ENCODE peak calls at places on chromosomes 11 and 22, in five cellular contexts. W is A549, D is tibial nerve, U is uterus, P is spleen. I is an unnamed sample.
A peak's percentile ranks its signal among the peaks of the same experiment; 100 is the strongest.

GRCh38 chr11:73965764-73966121 is 14.9 kb downstream of the DNAJB13 start:
- DNase-seq in W (no peak), D (no peak), U (no peak), P (no peak), I (no peak)

GRCh38 chr22:44163536-44163935 is 17.2 kb upstream of the PARVG start:
- DNase-seq in W (no peak), D (no peak), U (no peak), P (no peak), I (no peak)

GRCh38 chr22:45970709-45971388 is 6.1 kb downstream of the WNT7B start:
- DNase-seq in W (no peak), D (no peak), U (no peak), P (no peak), I (no peak)

GRCh38 chr11:77967121-77967520 is 27.3 kb downstream of the INTS4 start:
- DNase-seq in W (no peak), D (no peak), U (no peak), P (no peak), I (no peak)

GRCh38 chr11:94968334-94968958 is 4.9 kb downstream of the CWC15 start:
- DNase-seq in W (peak; percentile 13), D (no peak), U (no peak), P (no peak), I (peak; percentile 27)

GRCh38 chr11:116731097-116731761 is 41.6 kb downstream of the BUD13 start:
- DNase-seq in W (no peak), D (no peak), U (no peak), P (peak; percentile 50), I (peak; percentile 5)

GRCh38 chr11:116686891-116687290 is 85.9 kb downstream of the BUD13 start:
- DNase-seq in W (no peak), D (no peak), U (no peak), P (no peak), I (no peak)

GRCh38 chr22:48651981-48652538 is 1175.6 kb downstream of the BRD1 start:
- DNase-seq in W (no peak), D (no peak), U (no peak), P (no peak), I (no peak)

GRCh38 chr11:130457909-130458729 is 9.7 kb downstream of the ADAMTS15 start:
- DNase-seq in W (no peak), D (no peak), U (peak; percentile 49), P (no peak), I (no peak)

GRCh38 chr11:15839061-15839460 is 517.3 kb downstream of the SOX6 start:
- DNase-seq in W (no peak), D (no peak), U (no peak), P (no peak), I (no peak)

GRCh38 chr11:1988667-1989317 is 8.8 kb downstream of the H19 start:
- DNase-seq in W (peak; percentile 56), D (no peak), U (no peak), P (peak; percentile 50), I (peak; percentile 78)

GRCh38 chr22:28464179-28464578 is 215.5 kb downstream of the TTC28 start:
- DNase-seq in W (no peak), D (no peak), U (no peak), P (no peak), I (no peak)

GRCh38 chr22:25084405-25085107 is 115.1 kb upstream of the CRYBB3 start:
- DNase-seq in W (no peak), D (no peak), U (no peak), P (no peak), I (no peak)

GRCh38 chr11:67352546-67353316 is 615 bp downstream of the POLD4 start:
- DNase-seq in W (no peak), D (no peak), U (peak; percentile 46), P (peak; percentile 96), I (peak; percentile 20)

GRCh38 chr11:44708063-44708462 is 18.7 kb upstream of the TSPAN18 start:
- DNase-seq in W (no peak), D (peak; percentile 43), U (no peak), P (peak; percentile 58), I (no peak)

GRCh38 chr11:65492637-65493366 is 6.0 kb upstream of the MALAT1 start:
- DNase-seq in W (peak; percentile 91), D (peak; percentile 86), U (peak; percentile 88), P (no peak), I (no peak)

GRCh38 chr11:10314199-10315072 is 9.6 kb downstream of the ADM start:
- DNase-seq in W (peak; percentile 87), D (no peak), U (no peak), P (no peak), I (peak; percentile 63)

GRCh38 chr22:47276219-47276843 is 513.9 kb downstream of the TBC1D22A start:
- DNase-seq in W (no peak), D (no peak), U (no peak), P (peak; percentile 22), I (no peak)

GRCh38 chr11:125141686-125142535 is 22.6 kb upstream of the PKNOX2 start:
- DNase-seq in W (no peak), D (no peak), U (no peak), P (peak; percentile 87), I (no peak)

GRCh38 chr11:57527056-57527631 is 3.4 kb downstream of the TIMM10 start:
- DNase-seq in W (peak; percentile 64), D (peak; percentile 72), U (peak; percentile 69), P (peak; percentile 87), I (peak; percentile 64)

GRCh38 chr11:69044111-69045013 is 4.4 kb upstream of the TPCN2 start:
- DNase-seq in W (peak; percentile 84), D (peak; percentile 61), U (peak; percentile 69), P (peak; percentile 77), I (peak; percentile 68)

GRCh38 chr22:37485006-37485713 is 1.0 kb downstream of the MFNG start:
- DNase-seq in W (no peak), D (no peak), U (no peak), P (peak; percentile 92), I (no peak)

GRCh38 chr11:111409915-111410314 is 30.8 kb upstream of the POU2AF1 start:
- DNase-seq in W (no peak), D (no peak), U (no peak), P (no peak), I (no peak)

GRCh38 chr11:3022982-3023381 is 30.9 kb upstream of the NAP1L4 start:
- DNase-seq in W (no peak), D (no peak), U (no peak), P (no peak), I (no peak)

GRCh38 chr11:2768471-2769408 is 68.9 kb upstream of the KCNQ1OT1 start:
- DNase-seq in W (peak; percentile 14), D (peak; percentile 10), U (no peak), P (peak; percentile 60), I (no peak)

GRCh38 chr22:50327711-50328019 is 853 bp upstream of the DENND6B start:
- DNase-seq in W (no peak), D (no peak), U (no peak), P (no peak), I (no peak)

GRCh38 chr22:50325444-50326224 is 1.2 kb downstream of the DENND6B start:
- DNase-seq in W (no peak), D (no peak), U (no peak), P (no peak), I (no peak)

GRCh38 chr22:50326225-50326958 is 420 bp downstream of the DENND6B start:
- DNase-seq in W (no peak), D (no peak), U (no peak), P (no peak), I (no peak)

GRCh38 chr22:50329236-50329635 is 2.4 kb upstream of the DENND6B start:
- DNase-seq in W (no peak), D (no peak), U (no peak), P (no peak), I (no peak)

GRCh38 chr22:50326959-50327710 is at the start of gene DENND6B:
- DNase-seq in W (peak; percentile 71), D (peak; percentile 68), U (peak; percentile 83), P (peak; percentile 95), I (peak; percentile 45)
- TF ChIP-seq POLR2A in W (peak; percentile 38), D (peak; percentile 29), U (peak; percentile 68), P (peak; percentile 19), I (peak; percentile 77)

GRCh38 chr11:559712-560304 is 730 bp downstream of the LMNTD2 start:
- DNase-seq in W (no peak), D (no peak), U (no peak), P (peak; percentile 76), I (peak; percentile 81)

GRCh38 chr11:563066-563811 is 2.5 kb downstream of the RASSF7 start:
- DNase-seq in W (no peak), D (no peak), U (no peak), P (peak; percentile 77), I (no peak)

GRCh38 chr11:562046-562645 is 1.4 kb downstream of the RASSF7 start:
- DNase-seq in W (no peak), D (no peak), U (no peak), P (peak; percentile 81), I (no peak)

GRCh38 chr11:560305-561147 is at the start of the genes LMNTD2 and RASSF7:
- DNase-seq in W (peak; percentile 90), D (peak; percentile 84), U (peak; percentile 85), P (peak; percentile 95), I (peak; percentile 75)

GRCh38 chr11:561148-562003 is 606 bp downstream of the RASSF7 start:
- DNase-seq in W (peak; percentile 81), D (no peak), U (no peak), P (no peak), I (peak; percentile 87)
- TF ChIP-seq POLR2A in W (no peak), D (no peak), U (no peak), P (no peak), I (peak; percentile 59)

GRCh38 chr11:61272731-61273130 is 22.4 kb downstream of the VWCE start:
- DNase-seq in W (no peak), D (no peak), U (no peak), P (no peak), I (no peak)

GRCh38 chr11:61275191-61275590 is 19.9 kb downstream of the VWCE start:
- DNase-seq in W (no peak), D (no peak), U (no peak), P (no peak), I (no peak)

GRCh38 chr11:61273151-61274078 is 21.7 kb downstream of the VWCE start:
- DNase-seq in W (no peak), D (no peak), U (no peak), P (no peak), I (no peak)

GRCh38 chr11:61277186-61277972 is 17.7 kb downstream of the VWCE start:
- DNase-seq in W (no peak), D (no peak), U (no peak), P (no peak), I (no peak)

DNA sequence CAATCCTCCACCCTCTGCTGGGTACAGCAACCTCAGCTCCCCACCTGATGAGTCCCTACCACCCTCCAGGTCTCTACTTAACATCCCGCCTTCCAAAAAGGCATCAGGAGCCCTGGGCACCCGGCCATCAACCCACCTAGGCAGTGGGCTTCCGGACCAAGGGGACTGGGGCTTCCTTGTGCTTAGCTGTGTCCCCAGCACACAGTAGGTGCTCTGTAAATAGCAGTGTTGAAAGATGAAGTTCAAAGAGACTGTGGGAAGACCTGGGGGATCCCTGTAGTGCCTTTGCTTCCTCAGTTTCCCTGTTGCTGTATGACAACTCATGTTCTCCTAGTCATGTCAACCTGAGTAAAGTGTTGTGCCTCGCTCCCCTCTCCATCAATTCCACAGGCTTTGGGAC is 21.0 kb downstream of the VWCE start:
- DNase-seq in W (no peak), D (no peak), U (no peak), P (no peak), I (no peak)
- TF ChIP-seq POLR2A in W (no peak), D (no peak), U (no peak), P (no peak), I (no peak)

DNA sequence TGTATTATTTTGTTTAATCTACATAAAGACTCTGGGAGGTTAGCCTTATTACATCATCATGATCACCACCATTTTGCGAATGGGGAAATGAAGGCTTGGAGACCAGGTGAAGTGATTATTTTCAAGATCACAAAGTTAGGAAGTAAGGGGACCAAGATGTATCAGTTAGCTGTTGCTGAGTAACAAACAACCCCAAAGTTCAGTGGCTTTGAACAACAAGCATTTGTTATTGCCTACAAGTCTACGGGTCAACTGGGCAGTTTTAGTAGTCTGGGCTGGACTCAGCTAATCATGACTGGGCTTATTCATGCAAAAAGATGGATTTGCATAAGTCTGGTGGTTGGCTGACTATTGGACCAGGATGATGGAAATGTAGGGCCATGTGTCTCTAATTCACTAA is 389.2 kb downstream of the MIAT start:
- DNase-seq in W (no peak), D (no peak), U (no peak), P (no peak), I (no peak)
- TF ChIP-seq POLR2A in W (no peak), D (no peak), U (no peak), P (no peak), I (no peak)